ENCODE peak calls at places on chromosomes 1 and 21, in nine cellular contexts. T, B, E, F, Z, R, W, J and V are unnamed samples.

GRCh38 chr1:204080163-204080903 is 7.4 kb downstream of the SOX13 start:
- DNase-seq in E (peak; percentile 94), W (peak; percentile 96), T (peak; percentile 54), Z (peak; percentile 89), B (peak; percentile 81), F (peak; percentile 75), R (peak; percentile 90), J (peak; percentile 96), V (no peak)

GRCh38 chr1:94955767-94956632 is 29.1 kb upstream of the CNN3 start:
- DNase-seq in T (no peak), R (no peak), B (no peak), W (no peak), Z (peak; percentile 49), E (no peak), J (no peak), F (no peak), V (no peak)

GRCh38 chr1:10838541-10838940 is 42.1 kb upstream of the CASZ1 start:
- DNase-seq in E (no peak), R (no peak), J (no peak), F (no peak), T (no peak), B (no peak), W (no peak), Z (no peak), V (no peak)

GRCh38 chr21:36704958-36705678 is 6.2 kb downstream of the SIM2 start:
- DNase-seq in B (no peak), R (no peak), J (no peak), W (no peak), T (no peak), F (no peak), E (no peak), Z (no peak), V (no peak)

GRCh38 chr1:31704261-31705079 is 653 bp upstream of the COL16A1 start:
- DNase-seq in Z (peak; percentile 45), E (no peak), F (peak; percentile 49), J (no peak), T (no peak), R (peak; percentile 40), W (peak; percentile 72), B (no peak), V (no peak)

GRCh38 chr1:63721531-63722189 is 52.2 kb upstream of the ROR1 start:
- DNase-seq in B (no peak), R (peak; percentile 18), Z (no peak), J (no peak), F (no peak), T (no peak), E (no peak), W (peak; percentile 38), V (no peak)

GRCh38 chr1:67732750-67733151 is 47.8 kb downstream of the GADD45A start:
- DNase-seq in T (no peak), R (no peak), W (peak; percentile 81), Z (no peak), F (no peak), E (no peak), J (no peak), B (no peak), V (no peak)

GRCh38 chr1:201265771-201266170 is 17.5 kb upstream of the PKP1 start:
- DNase-seq in W (no peak), R (peak; percentile 54), F (no peak), B (no peak), T (no peak), Z (no peak), J (no peak), E (no peak), V (no peak)

GRCh38 chr1:21783679-21784603 is 992 bp upstream of the USP48 start:
- DNase-seq in R (no peak), E (peak; percentile 53), F (peak; percentile 29), W (peak; percentile 99), T (peak; percentile 72), B (no peak), J (no peak), Z (peak; percentile 32), V (no peak)

GRCh38 chr1:112514901-112515300 is 6.1 kb downstream of the WNT2B start:
- DNase-seq in R (no peak), F (no peak), Z (no peak), E (no peak), J (no peak), B (no peak), T (no peak), W (no peak), V (no peak)

GRCh38 chr21:15755125-15755524 is 25.3 kb downstream of the USP25 start:
- DNase-seq in Z (no peak), R (no peak), B (no peak), W (no peak), J (no peak), F (no peak), E (no peak), T (no peak), V (no peak)

GRCh38 chr1:20446796-20447195 is 39.2 kb downstream of the CAMK2N1 start:
- DNase-seq in J (no peak), T (peak; percentile 23), W (peak; percentile 24), R (peak; percentile 57), B (no peak), E (no peak), Z (no peak), F (no peak), V (no peak)

GRCh38 chr1:244918422-244919319 is 54.3 kb upstream of the HNRNPU start:
- DNase-seq in F (no peak), W (peak; percentile 29), Z (peak; percentile 32), R (peak; percentile 12), T (no peak), J (peak; percentile 31), E (peak; percentile 66), B (peak; percentile 21), V (peak; percentile 78)

GRCh38 chr1:111769517-111770146 is 13.9 kb downstream of the DDX20 start:
- DNase-seq in J (no peak), B (peak; percentile 45), Z (no peak), R (peak; percentile 42), W (peak; percentile 87), E (no peak), F (no peak), T (peak; percentile 29), V (peak; percentile 59)

GRCh38 chr21:35281946-35282345 is 232.8 kb upstream of the RUNX1 start:
- DNase-seq in W (no peak), Z (no peak), J (no peak), R (no peak), T (no peak), F (no peak), E (no peak), B (no peak), V (no peak)

GRCh38 chr1:8754993-8755392 is 62.4 kb downstream of the RERE start:
- DNase-seq in E (no peak), W (no peak), J (no peak), R (no peak), Z (no peak), B (no peak), T (no peak), F (no peak), V (no peak)

GRCh38 chr1:50368179-50369007 is 54.9 kb downstream of the DMRTA2 start:
- DNase-seq in R (peak; percentile 21), E (no peak), T (no peak), W (peak; percentile 33), J (peak; percentile 38), B (peak; percentile 56), F (no peak), Z (peak; percentile 48), V (no peak)

GRCh38 chr1:43621861-43622260 is 28.1 kb upstream of the KDM4A start:
- DNase-seq in T (no peak), J (no peak), E (peak; percentile 18), R (no peak), W (no peak), F (no peak), B (no peak), Z (no peak), V (no peak)

GRCh38 chr1:3732747-3733602 is 19.3 kb upstream of the CCDC27 start:
- DNase-seq in T (no peak), R (no peak), J (no peak), W (peak; percentile 24), E (no peak), B (no peak), F (no peak), Z (no peak), V (no peak)

DNA sequence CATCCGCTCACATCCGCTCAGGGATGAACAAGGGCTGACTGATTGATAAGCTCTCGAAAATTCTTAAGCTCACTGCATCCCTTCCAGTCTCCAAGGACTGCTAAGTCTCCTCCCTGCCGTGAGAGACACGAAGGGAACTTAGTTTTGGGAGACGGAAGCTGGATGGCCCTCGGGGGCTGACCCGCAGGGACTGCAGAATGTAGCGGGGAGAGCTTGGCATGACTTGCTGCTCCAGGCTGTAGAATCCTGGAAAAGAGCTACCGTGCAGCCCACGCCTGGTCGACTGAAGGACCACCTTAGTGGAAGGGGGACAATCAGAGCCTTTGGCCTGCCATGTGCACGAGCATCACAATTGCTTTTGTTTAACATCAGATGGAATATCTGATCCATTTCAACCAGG is 5.3 kb downstream of the ANKRD65 start:
- DNase-seq in T (no peak), Z (no peak), R (no peak), J (no peak), F (no peak), B (no peak), W (no peak), E (no peak), V (no peak)
- H3K4me3 ChIP-seq in T (no peak overlapping the region), Z (no peak overlapping the region), R (no peak overlapping the region), J (no peak overlapping the region), F (no peak overlapping the region), B (no peak overlapping the region), W (no peak overlapping the region), E (no peak overlapping the region), V (no peak overlapping the region)

DNA sequence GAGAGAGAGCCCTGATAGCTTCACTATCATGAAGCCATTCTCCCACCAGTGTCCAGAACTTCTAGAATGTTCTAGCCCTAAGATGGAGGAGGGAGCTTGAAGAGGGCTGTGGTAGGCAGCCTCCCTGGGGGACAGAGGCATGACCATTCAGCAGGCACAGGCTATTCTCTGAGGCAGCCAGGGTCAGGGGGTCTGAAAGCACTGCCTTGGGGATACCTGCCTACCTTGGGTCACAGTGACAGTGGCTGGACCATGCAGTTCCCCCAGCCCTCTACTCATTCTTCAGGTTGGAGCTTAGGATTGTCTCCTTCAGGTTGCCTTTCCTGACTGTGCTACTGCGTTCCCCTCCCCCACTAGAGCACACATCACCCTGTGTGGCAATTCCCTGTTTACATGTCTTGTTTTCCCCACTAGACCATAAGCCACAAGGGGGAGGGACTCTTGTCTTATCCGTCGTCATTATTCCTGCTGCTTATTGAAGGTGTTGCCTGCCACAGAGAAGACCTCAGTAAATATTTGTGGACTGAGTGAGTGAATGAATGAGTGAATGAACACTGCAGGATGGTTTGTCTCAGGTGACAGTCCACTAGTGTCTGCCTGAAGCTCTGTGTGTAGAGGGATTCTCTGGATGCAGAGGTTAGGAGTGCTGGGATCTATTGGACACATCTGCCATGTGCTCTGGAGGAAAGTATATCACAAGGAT is 5.2 kb downstream of the ZDHHC18 start:
- DNase-seq in B (no peak), Z (no peak), J (no peak), E (no peak), R (no peak), F (no peak), T (no peak), W (peak; percentile 25), V (no peak)
- H3K4me3 ChIP-seq in B (no peak overlapping the region), Z (no peak overlapping the region), J (no peak overlapping the region), E (no peak overlapping the region), R (no peak overlapping the region), F (no peak overlapping the region), T (no peak overlapping the region), W (no peak overlapping the region), V (no peak overlapping the region)

GRCh38 chr1:18644013-18644399 is 13.4 kb downstream of the PAX7 start:
- DNase-seq in E (no peak), T (no peak), J (no peak), W (no peak), Z (no peak), F (no peak), B (no peak), R (no peak), V (no peak)
- H3K4me3 ChIP-seq in E (no peak overlapping the region), T (no peak overlapping the region), J (no peak overlapping the region), W (no peak overlapping the region), Z (no peak overlapping the region), F (no peak overlapping the region), B (peak overlapping the region; percentile 24), R (no peak overlapping the region), V (no peak overlapping the region)

GRCh38 chr1:156493749-156494148 is 6.8 kb downstream of the MEF2D start:
- DNase-seq in W (no peak), F (no peak), Z (no peak), T (no peak), B (no peak), R (no peak), E (no peak), J (no peak), V (no peak)
- H3K4me3 ChIP-seq in W (no peak overlapping the region), F (no peak overlapping the region), Z (no peak overlapping the region), T (no peak overlapping the region), B (no peak overlapping the region), R (no peak overlapping the region), E (no peak overlapping the region), J (no peak overlapping the region), V (no peak overlapping the region)